ENCODE peak calls at places on chromosomes 7 and 10, in ten cellular contexts. One of them, this sample, is unnamed.

GRCh38 chr7:105281966-105282365 is 106.8 kb downstream of the SRPK2 start:
- DNase-seq in GM12865: no peak
- DNase-seq in neural crest cell: no peak
- DNase-seq in A549: no peak
- DNase-seq in fibroblast of pulmonary artery: no peak
- DNase-seq in heart left ventricle: no peak
- DNase-seq in fibroblast of lung: no peak
- DNase-seq in GM10248: no peak
- DNase-seq in tibial nerve: no peak
- DNase-seq in lower leg skin: no peak
- DNase-seq in this sample: no peak

GRCh38 chr10:77887631-77888355 is 38.8 kb downstream of the DLG5 start:
- DNase-seq in GM12865: no peak
- DNase-seq in neural crest cell: no peak
- DNase-seq in A549: no peak
- DNase-seq in fibroblast of pulmonary artery: no peak
- DNase-seq in heart left ventricle: no peak
- DNase-seq in fibroblast of lung: peak
- DNase-seq in GM10248: no peak
- DNase-seq in tibial nerve: no peak
- DNase-seq in lower leg skin: no peak
- DNase-seq in this sample: peak

GRCh38 chr10:131345691-131346090 is 34.2 kb upstream of the TCERG1L start:
- DNase-seq in GM12865: no peak
- DNase-seq in neural crest cell: no peak
- DNase-seq in A549: no peak
- DNase-seq in fibroblast of pulmonary artery: no peak
- DNase-seq in heart left ventricle: no peak
- DNase-seq in fibroblast of lung: no peak
- DNase-seq in GM10248: no peak
- DNase-seq in tibial nerve: no peak
- DNase-seq in lower leg skin: peak
- DNase-seq in this sample: no peak

GRCh38 chr7:27124979-27125689 is 5.4 kb downstream of the HOXA4 start:
- DNase-seq in GM12865: no peak
- DNase-seq in neural crest cell: no peak
- DNase-seq in A549: no peak
- DNase-seq in fibroblast of pulmonary artery: no peak
- DNase-seq in heart left ventricle: no peak
- DNase-seq in fibroblast of lung: no peak
- DNase-seq in GM10248: no peak
- DNase-seq in tibial nerve: no peak
- DNase-seq in lower leg skin: peak
- DNase-seq in this sample: no peak

GRCh38 chr7:95906871-95907270 is 134.5 kb downstream of the DYNC1I1 start:
- DNase-seq in GM12865: peak
- DNase-seq in neural crest cell: no peak
- DNase-seq in A549: no peak
- DNase-seq in fibroblast of pulmonary artery: no peak
- DNase-seq in heart left ventricle: no peak
- DNase-seq in fibroblast of lung: no peak
- DNase-seq in GM10248: no peak
- DNase-seq in tibial nerve: no peak
- DNase-seq in lower leg skin: no peak
- DNase-seq in this sample: no peak

GRCh38 chr10:110759523-110759922 is 112.2 kb upstream of the PDCD4 start:
- DNase-seq in GM12865: no peak
- DNase-seq in neural crest cell: no peak
- DNase-seq in A549: no peak
- DNase-seq in fibroblast of pulmonary artery: no peak
- DNase-seq in heart left ventricle: no peak
- DNase-seq in fibroblast of lung: no peak
- DNase-seq in GM10248: no peak
- DNase-seq in tibial nerve: no peak
- DNase-seq in lower leg skin: no peak
- DNase-seq in this sample: no peak

GRCh38 chr7:927031-927671 is 27.3 kb downstream of the ADAP1 start:
- DNase-seq in GM12865: no peak
- DNase-seq in neural crest cell: no peak
- DNase-seq in A549: no peak
- DNase-seq in fibroblast of pulmonary artery: no peak
- DNase-seq in heart left ventricle: peak
- DNase-seq in fibroblast of lung: no peak
- DNase-seq in GM10248: no peak
- DNase-seq in tibial nerve: no peak
- DNase-seq in lower leg skin: peak
- DNase-seq in this sample: no peak

GRCh38 chr10:87658858-87659555 is 671 bp upstream of the PAPSS2 start:
- DNase-seq in GM12865: no peak
- DNase-seq in neural crest cell: no peak
- DNase-seq in A549: no peak
- DNase-seq in fibroblast of pulmonary artery: no peak
- DNase-seq in heart left ventricle: no peak
- DNase-seq in fibroblast of lung: no peak
- DNase-seq in GM10248: no peak
- DNase-seq in tibial nerve: no peak
- DNase-seq in lower leg skin: no peak
- DNase-seq in this sample: no peak

GRCh38 chr7:40757097-40757496 is 622.3 kb downstream of the SUGCT start:
- DNase-seq in GM12865: no peak
- DNase-seq in neural crest cell: no peak
- DNase-seq in A549: no peak
- DNase-seq in fibroblast of pulmonary artery: peak
- DNase-seq in heart left ventricle: no peak
- DNase-seq in fibroblast of lung: peak
- DNase-seq in GM10248: no peak
- DNase-seq in tibial nerve: no peak
- DNase-seq in lower leg skin: no peak
- DNase-seq in this sample: peak

GRCh38 chr7:155961241-155962190 is 149.3 kb upstream of the SHH start:
- DNase-seq in GM12865: peak
- DNase-seq in neural crest cell: no peak
- DNase-seq in A549: no peak
- DNase-seq in fibroblast of pulmonary artery: peak
- DNase-seq in heart left ventricle: no peak
- DNase-seq in fibroblast of lung: peak
- DNase-seq in GM10248: no peak
- DNase-seq in tibial nerve: no peak
- DNase-seq in lower leg skin: peak
- DNase-seq in this sample: peak

GRCh38 chr10:1465421-1465902 is 271.9 kb downstream of the ADARB2 start:
- DNase-seq in GM12865: peak
- DNase-seq in neural crest cell: no peak
- DNase-seq in A549: no peak
- DNase-seq in fibroblast of pulmonary artery: no peak
- DNase-seq in heart left ventricle: no peak
- DNase-seq in fibroblast of lung: no peak
- DNase-seq in GM10248: no peak
- DNase-seq in tibial nerve: no peak
- DNase-seq in lower leg skin: no peak
- DNase-seq in this sample: no peak

GRCh38 chr10:123129553-123130271 is 6.1 kb upstream of the HMX3 start:
- DNase-seq in GM12865: no peak
- DNase-seq in neural crest cell: no peak
- DNase-seq in A549: no peak
- DNase-seq in fibroblast of pulmonary artery: no peak
- DNase-seq in heart left ventricle: no peak
- DNase-seq in fibroblast of lung: no peak
- DNase-seq in GM10248: no peak
- DNase-seq in tibial nerve: no peak
- DNase-seq in lower leg skin: peak
- DNase-seq in this sample: no peak

GRCh38 chr7:48971173-48971572 is 46.8 kb downstream of the CDC14C start:
- DNase-seq in GM12865: no peak
- DNase-seq in neural crest cell: no peak
- DNase-seq in A549: no peak
- DNase-seq in fibroblast of pulmonary artery: no peak
- DNase-seq in heart left ventricle: no peak
- DNase-seq in fibroblast of lung: no peak
- DNase-seq in GM10248: no peak
- DNase-seq in tibial nerve: no peak
- DNase-seq in lower leg skin: no peak
- DNase-seq in this sample: no peak

GRCh38 chr10:17454181-17454800 is at the start of gene ST8SIA6:
- DNase-seq in GM12865: peak
- DNase-seq in neural crest cell: peak
- DNase-seq in A549: peak
- DNase-seq in fibroblast of pulmonary artery: peak
- DNase-seq in heart left ventricle: peak
- DNase-seq in fibroblast of lung: peak
- DNase-seq in GM10248: peak
- DNase-seq in tibial nerve: no peak
- DNase-seq in lower leg skin: no peak
- DNase-seq in this sample: peak
- TF ChIP-seq CTCF in GM12865: no peak
- TF ChIP-seq CTCF in neural crest cell: no peak
- TF ChIP-seq CTCF in A549: no peak
- TF ChIP-seq CTCF in fibroblast of pulmonary artery: no peak
- TF ChIP-seq CTCF in heart left ventricle: no peak
- TF ChIP-seq CTCF in fibroblast of lung: no peak
- TF ChIP-seq CTCF in GM10248: no peak
- TF ChIP-seq CTCF in tibial nerve: no peak
- TF ChIP-seq CTCF in lower leg skin: no peak
- TF ChIP-seq CTCF in this sample: no peak

DNA sequence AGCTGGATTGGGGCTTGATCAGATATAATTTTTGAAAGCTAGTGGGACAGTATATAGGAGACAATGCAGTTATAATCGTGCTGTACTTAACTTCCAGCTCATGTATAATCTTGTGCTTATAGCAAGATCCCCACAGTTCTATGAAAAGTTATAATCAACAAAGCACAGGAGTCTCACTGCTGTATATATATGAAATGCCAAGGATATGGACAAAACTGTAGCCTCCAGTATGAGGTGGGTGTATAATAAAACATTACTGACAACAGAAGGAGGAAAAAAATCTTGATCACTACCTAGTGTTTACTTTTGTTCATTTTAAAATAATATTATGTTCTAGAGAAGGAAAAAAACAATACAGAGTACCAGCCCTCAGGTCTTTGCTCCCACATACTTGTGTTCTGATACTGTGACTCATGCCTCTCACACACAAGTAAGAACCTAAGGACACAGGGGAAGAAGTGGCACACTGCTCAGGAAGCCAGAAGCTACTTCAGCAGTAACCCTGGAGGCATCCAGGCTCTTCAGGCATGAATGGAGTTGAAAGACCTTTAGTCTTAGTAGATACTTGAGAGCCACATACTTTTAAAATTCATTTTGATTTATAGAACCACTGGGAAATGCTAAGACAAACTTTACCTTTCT is 265.7 kb upstream of the IMMP2L start:
- DNase-seq in GM12865: no peak
- DNase-seq in neural crest cell: no peak
- DNase-seq in A549: no peak
- DNase-seq in fibroblast of pulmonary artery: peak
- DNase-seq in heart left ventricle: no peak
- DNase-seq in fibroblast of lung: peak
- DNase-seq in GM10248: no peak
- DNase-seq in tibial nerve: no peak
- DNase-seq in lower leg skin: no peak
- DNase-seq in this sample: peak
- TF ChIP-seq CTCF in GM12865: no peak
- TF ChIP-seq CTCF in neural crest cell: no peak
- TF ChIP-seq CTCF in A549: no peak
- TF ChIP-seq CTCF in fibroblast of pulmonary artery: no peak
- TF ChIP-seq CTCF in heart left ventricle: no peak
- TF ChIP-seq CTCF in fibroblast of lung: no peak
- TF ChIP-seq CTCF in GM10248: no peak
- TF ChIP-seq CTCF in tibial nerve: no peak
- TF ChIP-seq CTCF in lower leg skin: no peak
- TF ChIP-seq CTCF in this sample: no peak

DNA sequence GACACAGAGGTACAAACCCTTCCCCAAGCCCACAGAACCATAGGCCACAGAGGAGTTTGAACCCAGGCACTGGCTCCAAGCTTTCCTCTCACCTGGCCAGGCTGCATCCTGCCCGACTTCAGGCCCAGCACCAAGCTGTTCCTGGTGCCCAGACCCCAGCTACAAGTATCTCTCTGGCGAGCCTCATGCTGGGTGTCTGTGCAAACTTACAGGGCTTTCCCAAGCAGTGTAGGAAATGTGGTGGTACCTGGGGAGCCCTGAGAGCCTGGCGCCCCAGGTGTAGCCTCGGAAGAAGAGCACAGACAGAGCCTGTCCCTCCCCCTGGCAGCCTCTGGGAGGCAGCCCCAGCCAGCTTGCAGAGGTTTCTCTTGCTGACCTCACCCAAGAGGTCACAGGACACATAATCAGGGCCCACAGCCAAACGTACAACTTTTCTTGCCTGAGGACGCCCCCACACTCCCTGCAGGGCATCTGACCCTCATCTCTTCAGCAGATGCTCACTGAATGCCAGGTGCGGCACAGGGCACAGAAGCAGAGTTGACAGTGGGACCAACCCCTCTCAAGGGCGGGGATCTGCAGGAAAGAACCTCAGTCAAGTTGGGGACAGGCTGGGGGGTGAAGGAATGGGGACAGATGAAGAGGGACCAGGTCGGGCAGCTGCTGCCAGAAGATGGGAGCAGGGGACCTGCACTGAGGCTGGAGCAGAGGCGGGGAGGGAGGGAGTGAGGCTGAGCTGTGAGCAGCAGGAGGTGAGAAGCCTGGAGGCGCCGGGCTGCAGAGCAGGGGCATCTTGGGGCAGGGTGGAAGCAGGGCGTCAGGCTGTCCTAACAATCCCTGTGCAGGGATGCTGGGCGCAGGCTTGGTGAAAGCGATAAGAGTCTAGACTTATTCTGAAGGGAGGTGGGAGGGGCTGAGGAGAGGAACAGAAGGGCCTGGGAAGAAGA is 16.3 kb upstream of the MYL7 start:
- DNase-seq in GM12865: no peak
- DNase-seq in neural crest cell: no peak
- DNase-seq in A549: no peak
- DNase-seq in fibroblast of pulmonary artery: no peak
- DNase-seq in heart left ventricle: no peak
- DNase-seq in fibroblast of lung: no peak
- DNase-seq in GM10248: no peak
- DNase-seq in tibial nerve: no peak
- DNase-seq in lower leg skin: peak
- DNase-seq in this sample: no peak
- TF ChIP-seq CTCF in GM12865: no peak
- TF ChIP-seq CTCF in neural crest cell: no peak
- TF ChIP-seq CTCF in A549: no peak
- TF ChIP-seq CTCF in fibroblast of pulmonary artery: no peak
- TF ChIP-seq CTCF in heart left ventricle: no peak
- TF ChIP-seq CTCF in fibroblast of lung: no peak
- TF ChIP-seq CTCF in GM10248: no peak
- TF ChIP-seq CTCF in tibial nerve: no peak
- TF ChIP-seq CTCF in lower leg skin: no peak
- TF ChIP-seq CTCF in this sample: no peak

DNA sequence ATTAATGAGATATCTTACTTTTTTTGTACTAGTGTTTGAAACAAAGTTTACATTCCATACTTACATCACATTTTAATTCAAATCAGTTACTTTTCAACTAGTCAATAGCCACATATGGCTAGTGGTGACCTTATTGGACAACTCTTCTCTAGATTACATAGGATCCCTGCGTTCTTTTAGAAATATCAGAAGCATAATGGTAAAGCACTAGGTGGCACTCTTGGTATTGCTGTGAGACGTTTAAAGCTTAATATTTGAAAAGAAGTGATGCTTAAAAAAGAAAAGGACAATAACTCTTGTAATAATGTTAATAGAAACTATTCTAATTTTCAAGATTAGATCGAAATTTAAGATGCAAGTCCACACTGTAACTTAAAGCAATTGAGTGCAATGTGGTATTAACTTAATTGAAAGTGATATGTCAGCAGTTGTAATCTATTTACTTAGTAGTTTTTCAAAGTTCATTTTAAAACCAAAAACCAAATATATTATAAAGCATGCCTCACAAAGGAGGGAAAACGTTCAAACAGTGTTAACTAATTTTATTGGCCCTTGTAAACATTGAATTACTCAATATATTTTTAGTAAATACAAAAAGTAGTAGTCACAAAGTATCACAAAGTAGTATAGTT is 339.1 kb downstream of the ATRNL1 start:
- DNase-seq in GM12865: peak
- DNase-seq in neural crest cell: no peak
- DNase-seq in A549: peak
- DNase-seq in fibroblast of pulmonary artery: peak
- DNase-seq in heart left ventricle: no peak
- DNase-seq in fibroblast of lung: peak
- DNase-seq in GM10248: no peak
- DNase-seq in tibial nerve: no peak
- DNase-seq in lower leg skin: no peak
- DNase-seq in this sample: no peak
- TF ChIP-seq CTCF in GM12865: peak
- TF ChIP-seq CTCF in neural crest cell: peak
- TF ChIP-seq CTCF in A549: peak
- TF ChIP-seq CTCF in fibroblast of pulmonary artery: peak
- TF ChIP-seq CTCF in heart left ventricle: peak
- TF ChIP-seq CTCF in fibroblast of lung: peak
- TF ChIP-seq CTCF in GM10248: peak
- TF ChIP-seq CTCF in tibial nerve: no peak
- TF ChIP-seq CTCF in lower leg skin: no peak
- TF ChIP-seq CTCF in this sample: no peak

This sample was measured in fibroblast of the aortic adventitia.